ENCODE peak calls at places on chromosomes 1 and 21, in seven cellular contexts. One of them, this sample, is unnamed. For H3K4me1, the result is how much of the 10 kb centered on the place peaks cover.

GRCh38 chr21:43865471-43866181 is 603 bp downstream of the AGPAT3 start:
- DNase-seq in naive thymus-derived CD4-positive, alpha-beta T cell: peak
- DNase-seq in A549: no peak
- DNase-seq in Panc1: no peak
- DNase-seq in adipocyte: peak
- DNase-seq in cardiac muscle cell: peak
- DNase-seq in IMR-90: peak
- DNase-seq in this sample: peak

GRCh38 chr1:206030714-206031113 is 7.0 kb upstream of the CTSE start:
- DNase-seq in A549: peak
- DNase-seq in adipocyte: peak
- DNase-seq in naive thymus-derived CD4-positive, alpha-beta T cell: peak
- DNase-seq in IMR-90: peak
- DNase-seq in Panc1: peak
- DNase-seq in cardiac muscle cell: peak
- DNase-seq in this sample: peak

GRCh38 chr1:64499966-64500365 is 30.0 kb downstream of the CACHD1 start:
- DNase-seq in A549: peak
- DNase-seq in cardiac muscle cell: no peak
- DNase-seq in naive thymus-derived CD4-positive, alpha-beta T cell: peak
- DNase-seq in IMR-90: no peak
- DNase-seq in adipocyte: no peak
- DNase-seq in Panc1: no peak
- DNase-seq in this sample: no peak

GRCh38 chr1:111249960-111250359 is 22.4 kb downstream of the CHI3L2 start:
- DNase-seq in naive thymus-derived CD4-positive, alpha-beta T cell: no peak
- DNase-seq in Panc1: no peak
- DNase-seq in adipocyte: no peak
- DNase-seq in A549: no peak
- DNase-seq in IMR-90: no peak
- DNase-seq in cardiac muscle cell: no peak
- DNase-seq in this sample: no peak

GRCh38 chr1:44236873-44237272 is 23.6 kb downstream of the DMAP1 start:
- DNase-seq in cardiac muscle cell: no peak
- DNase-seq in Panc1: no peak
- DNase-seq in IMR-90: no peak
- DNase-seq in naive thymus-derived CD4-positive, alpha-beta T cell: no peak
- DNase-seq in A549: no peak
- DNase-seq in adipocyte: no peak
- DNase-seq in this sample: peak

GRCh38 chr1:61486783-61487505 is 238.0 kb downstream of the TM2D1 start:
- DNase-seq in Panc1: no peak
- DNase-seq in naive thymus-derived CD4-positive, alpha-beta T cell: no peak
- DNase-seq in IMR-90: no peak
- DNase-seq in adipocyte: no peak
- DNase-seq in cardiac muscle cell: no peak
- DNase-seq in A549: no peak
- DNase-seq in this sample: no peak

GRCh38 chr1:25208561-25209222 is 23.6 kb downstream of the SYF2 start:
- DNase-seq in IMR-90: no peak
- DNase-seq in adipocyte: no peak
- DNase-seq in naive thymus-derived CD4-positive, alpha-beta T cell: no peak
- DNase-seq in cardiac muscle cell: no peak
- DNase-seq in Panc1: no peak
- DNase-seq in A549: no peak
- DNase-seq in this sample: no peak

GRCh38 chr1:19463204-19463803 is 22.0 kb downstream of the CAPZB start:
- DNase-seq in naive thymus-derived CD4-positive, alpha-beta T cell: peak
- DNase-seq in adipocyte: no peak
- DNase-seq in IMR-90: no peak
- DNase-seq in A549: no peak
- DNase-seq in cardiac muscle cell: no peak
- DNase-seq in Panc1: no peak
- DNase-seq in this sample: peak

GRCh38 chr1:183953031-183953430 is 84.5 kb downstream of the COLGALT2 start:
- DNase-seq in A549: no peak
- DNase-seq in IMR-90: peak
- DNase-seq in cardiac muscle cell: no peak
- DNase-seq in Panc1: no peak
- DNase-seq in adipocyte: no peak
- DNase-seq in naive thymus-derived CD4-positive, alpha-beta T cell: no peak
- DNase-seq in this sample: no peak

GRCh38 chr1:150765229-150765976 is at the start of gene CTSS:
- DNase-seq in A549: peak
- DNase-seq in naive thymus-derived CD4-positive, alpha-beta T cell: peak
- DNase-seq in Panc1: no peak
- DNase-seq in cardiac muscle cell: no peak
- DNase-seq in IMR-90: peak
- DNase-seq in adipocyte: peak
- DNase-seq in this sample: no peak

GRCh38 chr21:38323721-38324591 is 67.2 kb downstream of the KCNJ15 start:
- DNase-seq in IMR-90: peak
- DNase-seq in Panc1: no peak
- DNase-seq in adipocyte: no peak
- DNase-seq in cardiac muscle cell: peak
- DNase-seq in A549: peak
- DNase-seq in naive thymus-derived CD4-positive, alpha-beta T cell: peak
- DNase-seq in this sample: no peak

GRCh38 chr1:110196917-110197782 is 13.0 kb upstream of the KCNC4 start:
- DNase-seq in IMR-90: peak
- DNase-seq in adipocyte: peak
- DNase-seq in Panc1: no peak
- DNase-seq in A549: peak
- DNase-seq in naive thymus-derived CD4-positive, alpha-beta T cell: peak
- DNase-seq in cardiac muscle cell: peak
- DNase-seq in this sample: no peak

GRCh38 chr1:153260980-153261792 is 1.7 kb downstream of the LORICRIN start:
- DNase-seq in cardiac muscle cell: peak
- DNase-seq in naive thymus-derived CD4-positive, alpha-beta T cell: no peak
- DNase-seq in adipocyte: peak
- DNase-seq in A549: no peak
- DNase-seq in Panc1: no peak
- DNase-seq in IMR-90: no peak
- DNase-seq in this sample: peak

GRCh38 chr1:20483833-20484525 is 2.0 kb downstream of the CAMK2N1 start:
- DNase-seq in A549: peak
- DNase-seq in naive thymus-derived CD4-positive, alpha-beta T cell: no peak
- DNase-seq in Panc1: no peak
- DNase-seq in IMR-90: peak
- DNase-seq in adipocyte: peak
- DNase-seq in cardiac muscle cell: peak
- DNase-seq in this sample: no peak

GRCh38 chr1:98049370-98050115 is 128.7 kb upstream of the DPYD start:
- DNase-seq in adipocyte: peak
- DNase-seq in IMR-90: peak
- DNase-seq in A549: no peak
- DNase-seq in cardiac muscle cell: peak
- DNase-seq in naive thymus-derived CD4-positive, alpha-beta T cell: no peak
- DNase-seq in Panc1: no peak
- DNase-seq in this sample: no peak

GRCh38 chr1:46577671-46578070 is 26.2 kb upstream of the KNCN start:
- DNase-seq in cardiac muscle cell: no peak
- DNase-seq in IMR-90: no peak
- DNase-seq in naive thymus-derived CD4-positive, alpha-beta T cell: no peak
- DNase-seq in adipocyte: no peak
- DNase-seq in Panc1: no peak
- DNase-seq in A549: no peak
- DNase-seq in this sample: no peak

GRCh38 chr1:54153548-54154439 is 994 bp upstream of the CDCP2 start:
- DNase-seq in A549: no peak
- DNase-seq in naive thymus-derived CD4-positive, alpha-beta T cell: no peak
- DNase-seq in adipocyte: peak
- DNase-seq in Panc1: no peak
- DNase-seq in cardiac muscle cell: peak
- DNase-seq in IMR-90: peak
- DNase-seq in this sample: no peak

GRCh38 chr1:99119193-99119592 is 114.5 kb upstream of the PLPPR5 start:
- DNase-seq in A549: no peak
- DNase-seq in adipocyte: no peak
- DNase-seq in cardiac muscle cell: no peak
- DNase-seq in IMR-90: no peak
- DNase-seq in naive thymus-derived CD4-positive, alpha-beta T cell: no peak
- DNase-seq in Panc1: no peak
- DNase-seq in this sample: no peak

GRCh38 chr1:96365596-96365995 is 356.0 kb upstream of the PTBP2 start:
- DNase-seq in naive thymus-derived CD4-positive, alpha-beta T cell: no peak
- DNase-seq in cardiac muscle cell: peak
- DNase-seq in adipocyte: peak
- DNase-seq in A549: no peak
- DNase-seq in IMR-90: no peak
- DNase-seq in Panc1: no peak
- DNase-seq in this sample: no peak

GRCh38 chr1:7267493-7267892 is 482.2 kb downstream of the CAMTA1 start:
- DNase-seq in A549: no peak
- DNase-seq in naive thymus-derived CD4-positive, alpha-beta T cell: no peak
- DNase-seq in IMR-90: peak
- DNase-seq in adipocyte: no peak
- DNase-seq in cardiac muscle cell: no peak
- DNase-seq in Panc1: no peak
- DNase-seq in this sample: no peak

GRCh38 chr1:46487818-46488218 is 1.8 kb upstream of the DMBX1 start:
- DNase-seq in cardiac muscle cell: peak
- DNase-seq in naive thymus-derived CD4-positive, alpha-beta T cell: no peak
- DNase-seq in IMR-90: no peak
- DNase-seq in adipocyte: no peak
- DNase-seq in A549: peak
- DNase-seq in Panc1: no peak
- DNase-seq in this sample: no peak

GRCh38 chr1:14666376-14666775 is 67.9 kb downstream of the KAZN start:
- DNase-seq in adipocyte: no peak
- DNase-seq in Panc1: no peak
- DNase-seq in naive thymus-derived CD4-positive, alpha-beta T cell: no peak
- DNase-seq in cardiac muscle cell: no peak
- DNase-seq in A549: no peak
- DNase-seq in IMR-90: no peak
- DNase-seq in this sample: no peak

GRCh38 chr1:7223334-7224080 is 438.3 kb downstream of the CAMTA1 start:
- DNase-seq in A549: peak
- DNase-seq in cardiac muscle cell: peak
- DNase-seq in naive thymus-derived CD4-positive, alpha-beta T cell: no peak
- DNase-seq in IMR-90: peak
- DNase-seq in Panc1: peak
- DNase-seq in adipocyte: peak
- DNase-seq in this sample: no peak

GRCh38 chr1:235017719-235018118 is 110.9 kb downstream of the TOMM20 start:
- DNase-seq in IMR-90: peak
- DNase-seq in cardiac muscle cell: no peak
- DNase-seq in naive thymus-derived CD4-positive, alpha-beta T cell: no peak
- DNase-seq in adipocyte: peak
- DNase-seq in A549: peak
- DNase-seq in Panc1: no peak
- DNase-seq in this sample: no peak
- H3K4me1 ChIP-seq in IMR-90: under half
- H3K4me1 ChIP-seq in cardiac muscle cell: under half
- H3K4me1 ChIP-seq in naive thymus-derived CD4-positive, alpha-beta T cell: under half
- H3K4me1 ChIP-seq in adipocyte: under half
- H3K4me1 ChIP-seq in A549: under half
- H3K4me1 ChIP-seq in Panc1: under half
- H3K4me1 ChIP-seq in this sample: under half

GRCh38 chr1:208205216-208206013 is 38.8 kb downstream of the PLXNA2 start:
- DNase-seq in cardiac muscle cell: no peak
- DNase-seq in IMR-90: no peak
- DNase-seq in adipocyte: no peak
- DNase-seq in Panc1: no peak
- DNase-seq in A549: no peak
- DNase-seq in naive thymus-derived CD4-positive, alpha-beta T cell: no peak
- DNase-seq in this sample: no peak
- H3K4me1 ChIP-seq in cardiac muscle cell: under half
- H3K4me1 ChIP-seq in IMR-90: under half
- H3K4me1 ChIP-seq in adipocyte: under half
- H3K4me1 ChIP-seq in Panc1: under half
- H3K4me1 ChIP-seq in A549: under half
- H3K4me1 ChIP-seq in naive thymus-derived CD4-positive, alpha-beta T cell: under half
- H3K4me1 ChIP-seq in this sample: under half

GRCh38 chr1:89942014-89942413 is 52.9 kb upstream of the ZNF326 start:
- DNase-seq in A549: no peak
- DNase-seq in naive thymus-derived CD4-positive, alpha-beta T cell: no peak
- DNase-seq in adipocyte: no peak
- DNase-seq in cardiac muscle cell: no peak
- DNase-seq in Panc1: no peak
- DNase-seq in IMR-90: no peak
- DNase-seq in this sample: no peak

GRCh38 chr1:89942825-89943658 is 51.9 kb upstream of the ZNF326 start:
- DNase-seq in cardiac muscle cell: no peak
- DNase-seq in A549: peak
- DNase-seq in IMR-90: peak
- DNase-seq in Panc1: no peak
- DNase-seq in naive thymus-derived CD4-positive, alpha-beta T cell: no peak
- DNase-seq in adipocyte: peak
- DNase-seq in this sample: no peak

GRCh38 chr1:89945852-89946476 is 48.9 kb upstream of the ZNF326 start:
- DNase-seq in IMR-90: peak
- DNase-seq in cardiac muscle cell: peak
- DNase-seq in Panc1: no peak
- DNase-seq in A549: no peak
- DNase-seq in naive thymus-derived CD4-positive, alpha-beta T cell: no peak
- DNase-seq in adipocyte: no peak
- DNase-seq in this sample: no peak

GRCh38 chr1:89946532-89946931 is 48.4 kb upstream of the ZNF326 start:
- DNase-seq in Panc1: no peak
- DNase-seq in IMR-90: peak
- DNase-seq in A549: no peak
- DNase-seq in cardiac muscle cell: no peak
- DNase-seq in adipocyte: no peak
- DNase-seq in naive thymus-derived CD4-positive, alpha-beta T cell: no peak
- DNase-seq in this sample: no peak

GRCh38 chr1:89943846-89944781 is 50.8 kb upstream of the ZNF326 start:
- DNase-seq in adipocyte: no peak
- DNase-seq in Panc1: no peak
- DNase-seq in cardiac muscle cell: no peak
- DNase-seq in naive thymus-derived CD4-positive, alpha-beta T cell: no peak
- DNase-seq in A549: no peak
- DNase-seq in IMR-90: peak
- DNase-seq in this sample: no peak
- H3K4me1 ChIP-seq in adipocyte: under half
- H3K4me1 ChIP-seq in Panc1: under half
- H3K4me1 ChIP-seq in cardiac muscle cell: under half
- H3K4me1 ChIP-seq in naive thymus-derived CD4-positive, alpha-beta T cell: under half
- H3K4me1 ChIP-seq in A549: half or more
- H3K4me1 ChIP-seq in IMR-90: under half
- H3K4me1 ChIP-seq in this sample: under half

DNA sequence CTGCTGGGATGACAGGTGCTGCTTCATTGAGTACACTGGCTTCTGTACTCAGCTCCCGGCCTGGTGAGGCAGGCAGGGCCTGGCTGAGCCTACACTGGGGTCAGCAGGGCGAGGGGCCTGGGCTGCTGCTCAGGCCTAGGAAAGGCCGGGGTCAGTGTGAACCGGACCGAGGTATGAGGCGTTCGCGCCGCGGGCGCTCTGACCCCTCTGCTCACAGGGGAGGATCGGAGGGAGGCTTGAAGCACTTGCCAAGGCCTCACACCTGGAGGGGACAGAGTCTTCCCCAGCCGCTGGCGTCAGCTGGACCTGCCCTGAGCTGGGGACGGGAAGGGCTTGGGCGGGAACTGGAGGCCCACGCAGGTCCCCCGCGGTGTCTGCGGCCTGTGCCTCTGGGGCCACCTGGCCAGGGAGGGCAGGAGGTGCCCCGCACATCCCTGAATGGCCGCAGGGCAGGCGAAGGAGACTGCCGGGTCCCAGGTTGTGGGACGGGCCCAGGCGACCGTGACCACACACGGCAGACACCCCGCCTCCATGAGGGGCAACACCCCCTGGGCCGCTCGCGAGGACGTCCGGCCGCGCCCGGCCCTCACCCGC is 466 bp downstream of the PEX10 start:
- DNase-seq in cardiac muscle cell: peak
- DNase-seq in IMR-90: no peak
- DNase-seq in adipocyte: no peak
- DNase-seq in Panc1: no peak
- DNase-seq in A549: peak
- DNase-seq in naive thymus-derived CD4-positive, alpha-beta T cell: no peak
- DNase-seq in this sample: no peak
- H3K4me1 ChIP-seq in cardiac muscle cell: under half
- H3K4me1 ChIP-seq in IMR-90: under half
- H3K4me1 ChIP-seq in adipocyte: under half
- H3K4me1 ChIP-seq in Panc1: under half
- H3K4me1 ChIP-seq in A549: under half
- H3K4me1 ChIP-seq in naive thymus-derived CD4-positive, alpha-beta T cell: under half
- H3K4me1 ChIP-seq in this sample: under half